ENCODE peak calls at places on chromosomes 1 and 21, in four cellular contexts. One of them, this sample, is unnamed.

GRCh38 chr1:222413436-222413835 is 134.5 kb downstream of the HHIPL2 start:
- DNase-seq in BJ: peak
- DNase-seq in cardiac muscle cell: no peak
- DNase-seq in endothelial cell of umbilical vein: no peak
- DNase-seq in this sample: no peak

GRCh38 chr1:9850442-9851162 is 26.8 kb upstream of the CLSTN1 start:
- DNase-seq in BJ: no peak
- DNase-seq in cardiac muscle cell: no peak
- DNase-seq in endothelial cell of umbilical vein: no peak
- DNase-seq in this sample: no peak

GRCh38 chr1:67285780-67286488 is 21.7 kb upstream of the IL12RB2 start:
- DNase-seq in BJ: no peak
- DNase-seq in cardiac muscle cell: no peak
- DNase-seq in endothelial cell of umbilical vein: peak
- DNase-seq in this sample: no peak

GRCh38 chr1:84247425-84248220 is 53.9 kb upstream of the SAMD13 start:
- DNase-seq in BJ: no peak
- DNase-seq in cardiac muscle cell: peak
- DNase-seq in endothelial cell of umbilical vein: no peak
- DNase-seq in this sample: no peak

GRCh38 chr1:57494679-57495078 is 70.8 kb upstream of the DAB1 start:
- DNase-seq in BJ: no peak
- DNase-seq in cardiac muscle cell: no peak
- DNase-seq in endothelial cell of umbilical vein: no peak
- DNase-seq in this sample: no peak

GRCh38 chr1:44787506-44787905 is 464 bp downstream of the BEST4 start:
- DNase-seq in BJ: no peak
- DNase-seq in cardiac muscle cell: no peak
- DNase-seq in endothelial cell of umbilical vein: no peak
- DNase-seq in this sample: no peak

GRCh38 chr1:54995013-54995760 is 3.5 kb upstream of the BSND start:
- DNase-seq in BJ: no peak
- DNase-seq in cardiac muscle cell: no peak
- DNase-seq in endothelial cell of umbilical vein: no peak
- DNase-seq in this sample: no peak

GRCh38 chr1:118266436-118266835 is 81.4 kb upstream of the SPAG17 start:
- DNase-seq in BJ: no peak
- DNase-seq in cardiac muscle cell: no peak
- DNase-seq in endothelial cell of umbilical vein: no peak
- DNase-seq in this sample: no peak

GRCh38 chr1:35748326-35748725 is 21.5 kb downstream of the CLSPN start:
- DNase-seq in BJ: no peak
- DNase-seq in cardiac muscle cell: no peak
- DNase-seq in endothelial cell of umbilical vein: no peak
- DNase-seq in this sample: no peak

GRCh38 chr1:163093579-163093978 is 24.4 kb downstream of the RGS4 start:
- DNase-seq in BJ: no peak
- DNase-seq in cardiac muscle cell: no peak
- DNase-seq in endothelial cell of umbilical vein: no peak
- DNase-seq in this sample: no peak

GRCh38 chr1:243234978-243235657 is 20.0 kb downstream of the CEP170 start:
- DNase-seq in BJ: no peak
- DNase-seq in cardiac muscle cell: peak
- DNase-seq in endothelial cell of umbilical vein: peak
- DNase-seq in this sample: no peak

GRCh38 chr1:5509664-5510452 is 482.4 kb downstream of the NPHP4 start:
- DNase-seq in BJ: no peak
- DNase-seq in cardiac muscle cell: peak
- DNase-seq in endothelial cell of umbilical vein: peak
- DNase-seq in this sample: peak

GRCh38 chr1:222095606-222096475 is 354.0 kb upstream of the DUSP10 start:
- DNase-seq in BJ: no peak
- DNase-seq in cardiac muscle cell: peak
- DNase-seq in endothelial cell of umbilical vein: peak
- DNase-seq in this sample: no peak

GRCh38 chr1:185860876-185861275 is 126.7 kb downstream of the HMCN1 start:
- DNase-seq in BJ: no peak
- DNase-seq in cardiac muscle cell: no peak
- DNase-seq in endothelial cell of umbilical vein: no peak
- DNase-seq in this sample: no peak

GRCh38 chr21:44736291-44737004 is 25.1 kb upstream of the TSPEAR start:
- DNase-seq in BJ: no peak
- DNase-seq in cardiac muscle cell: no peak
- DNase-seq in endothelial cell of umbilical vein: no peak
- DNase-seq in this sample: no peak

GRCh38 chr1:4599951-4600481 is 54.4 kb upstream of the AJAP1 start:
- DNase-seq in BJ: no peak
- DNase-seq in cardiac muscle cell: no peak
- DNase-seq in endothelial cell of umbilical vein: no peak
- DNase-seq in this sample: no peak

GRCh38 chr1:179369751-179370341 is 4.1 kb downstream of the AXDND1 start:
- DNase-seq in BJ: no peak
- DNase-seq in cardiac muscle cell: peak
- DNase-seq in endothelial cell of umbilical vein: peak
- DNase-seq in this sample: peak

GRCh38 chr1:23718482-23718881 is 24.8 kb upstream of the ELOA start:
- DNase-seq in BJ: no peak
- DNase-seq in cardiac muscle cell: peak
- DNase-seq in endothelial cell of umbilical vein: peak
- DNase-seq in this sample: no peak

GRCh38 chr1:110462964-110463363 is 12.0 kb downstream of the PROK1 start:
- DNase-seq in BJ: no peak
- DNase-seq in cardiac muscle cell: peak
- DNase-seq in endothelial cell of umbilical vein: no peak
- DNase-seq in this sample: no peak

GRCh38 chr1:35929730-35930592 is 944 bp upstream of the AGO3 start:
- DNase-seq in BJ: no peak
- DNase-seq in cardiac muscle cell: peak
- DNase-seq in endothelial cell of umbilical vein: no peak
- DNase-seq in this sample: no peak

GRCh38 chr1:10726355-10726754 is 70.1 kb downstream of the CASZ1 start:
- DNase-seq in BJ: no peak
- DNase-seq in cardiac muscle cell: no peak
- DNase-seq in endothelial cell of umbilical vein: no peak
- DNase-seq in this sample: no peak

GRCh38 chr1:9891207-9891606 is 18.9 kb downstream of the CTNNBIP1 start:
- DNase-seq in BJ: no peak
- DNase-seq in cardiac muscle cell: no peak
- DNase-seq in endothelial cell of umbilical vein: peak
- DNase-seq in this sample: no peak

GRCh38 chr21:34935868-34936267 is 113.2 kb downstream of the RUNX1 start:
- DNase-seq in BJ: no peak
- DNase-seq in cardiac muscle cell: no peak
- DNase-seq in endothelial cell of umbilical vein: no peak
- DNase-seq in this sample: no peak

GRCh38 chr1:41882068-41882477 is 36.6 kb downstream of the HIVEP3 start:
- DNase-seq in BJ: no peak
- DNase-seq in cardiac muscle cell: no peak
- DNase-seq in endothelial cell of umbilical vein: no peak
- DNase-seq in this sample: no peak

GRCh38 chr21:37166733-37167132 is 93.7 kb downstream of the TTC3 start:
- DNase-seq in BJ: no peak
- DNase-seq in cardiac muscle cell: peak
- DNase-seq in endothelial cell of umbilical vein: peak
- DNase-seq in this sample: no peak

GRCh38 chr1:54392401-54392800 is 13.8 kb downstream of the SSBP3 start:
- DNase-seq in BJ: no peak
- DNase-seq in cardiac muscle cell: no peak
- DNase-seq in endothelial cell of umbilical vein: no peak
- DNase-seq in this sample: no peak

GRCh38 chr1:87176514-87176913 is 152.2 kb upstream of the LMO4 start:
- DNase-seq in BJ: no peak
- DNase-seq in cardiac muscle cell: no peak
- DNase-seq in endothelial cell of umbilical vein: no peak
- DNase-seq in this sample: no peak

GRCh38 chr1:205582471-205583291 is 49.1 kb downstream of the ELK4 start:
- DNase-seq in BJ: no peak
- DNase-seq in cardiac muscle cell: no peak
- DNase-seq in endothelial cell of umbilical vein: peak
- DNase-seq in this sample: no peak

GRCh38 chr1:24503003-24503751 is 541 bp downstream of the RCAN3 start:
- DNase-seq in BJ: no peak
- DNase-seq in cardiac muscle cell: no peak
- DNase-seq in endothelial cell of umbilical vein: no peak
- DNase-seq in this sample: no peak

GRCh38 chr1:176888471-176889032 is 276.0 kb downstream of the ASTN1 start:
- DNase-seq in BJ: no peak
- DNase-seq in cardiac muscle cell: no peak
- DNase-seq in endothelial cell of umbilical vein: no peak
- DNase-seq in this sample: no peak

GRCh38 chr1:39522661-39523567 is 31.5 kb downstream of the BMP8A start:
- DNase-seq in BJ: no peak
- DNase-seq in cardiac muscle cell: no peak
- DNase-seq in endothelial cell of umbilical vein: no peak
- DNase-seq in this sample: no peak

GRCh38 chr1:218384576-218384975 is 39.4 kb downstream of the TGFB2 start:
- DNase-seq in BJ: no peak
- DNase-seq in cardiac muscle cell: peak
- DNase-seq in endothelial cell of umbilical vein: peak
- DNase-seq in this sample: no peak

DNA sequence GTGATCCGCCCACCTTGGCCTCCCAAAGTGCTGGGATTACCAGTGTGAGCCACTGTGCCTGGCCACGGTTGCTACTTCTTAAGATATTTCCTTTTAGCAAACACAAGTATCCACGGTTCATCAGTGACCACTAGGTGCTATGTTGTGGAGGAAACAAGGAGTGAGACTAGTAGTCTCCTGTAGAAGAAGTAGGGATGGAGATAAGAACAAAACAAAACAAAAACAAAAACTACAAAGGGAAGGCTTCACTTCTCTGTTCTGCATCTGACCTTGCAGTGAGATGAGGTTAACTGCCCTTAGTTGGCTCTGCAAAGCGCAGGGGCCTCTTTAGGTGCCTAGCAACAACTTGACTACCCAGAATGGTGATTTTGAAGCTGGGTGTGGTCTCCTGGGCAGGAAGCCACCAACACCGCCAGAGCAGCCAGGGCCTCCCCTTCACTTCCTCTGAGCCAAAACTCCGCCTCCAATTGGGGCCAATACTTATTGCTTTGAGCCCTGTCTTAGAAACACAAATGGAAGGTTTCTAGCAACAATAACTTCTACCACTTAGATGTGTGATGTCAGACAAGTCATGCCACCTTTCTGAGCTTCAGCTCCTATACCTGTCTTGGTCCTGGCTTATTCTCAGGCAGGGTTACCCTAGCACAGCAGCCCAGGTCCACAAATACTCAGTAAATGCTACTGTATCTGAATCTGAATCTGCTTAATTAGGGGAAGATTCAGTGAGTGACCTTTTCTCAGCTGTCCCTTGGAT is 12.7 kb upstream of the CDC42 start:
- DNase-seq in BJ: no peak
- DNase-seq in cardiac muscle cell: peak
- DNase-seq in endothelial cell of umbilical vein: peak
- DNase-seq in this sample: no peak
- TF ChIP-seq CTCF in BJ: peak
- TF ChIP-seq CTCF in cardiac muscle cell: no peak
- TF ChIP-seq CTCF in endothelial cell of umbilical vein: no peak
- TF ChIP-seq CTCF in this sample: no peak

GRCh38 chr1:65722461-65722860 is 70.2 kb upstream of the PDE4B start:
- DNase-seq in BJ: no peak
- DNase-seq in cardiac muscle cell: no peak
- DNase-seq in endothelial cell of umbilical vein: no peak
- DNase-seq in this sample: no peak

GRCh38 chr1:65719391-65719790 is 73.3 kb upstream of the PDE4B start:
- DNase-seq in BJ: no peak
- DNase-seq in cardiac muscle cell: no peak
- DNase-seq in endothelial cell of umbilical vein: no peak
- DNase-seq in this sample: no peak

DNA sequence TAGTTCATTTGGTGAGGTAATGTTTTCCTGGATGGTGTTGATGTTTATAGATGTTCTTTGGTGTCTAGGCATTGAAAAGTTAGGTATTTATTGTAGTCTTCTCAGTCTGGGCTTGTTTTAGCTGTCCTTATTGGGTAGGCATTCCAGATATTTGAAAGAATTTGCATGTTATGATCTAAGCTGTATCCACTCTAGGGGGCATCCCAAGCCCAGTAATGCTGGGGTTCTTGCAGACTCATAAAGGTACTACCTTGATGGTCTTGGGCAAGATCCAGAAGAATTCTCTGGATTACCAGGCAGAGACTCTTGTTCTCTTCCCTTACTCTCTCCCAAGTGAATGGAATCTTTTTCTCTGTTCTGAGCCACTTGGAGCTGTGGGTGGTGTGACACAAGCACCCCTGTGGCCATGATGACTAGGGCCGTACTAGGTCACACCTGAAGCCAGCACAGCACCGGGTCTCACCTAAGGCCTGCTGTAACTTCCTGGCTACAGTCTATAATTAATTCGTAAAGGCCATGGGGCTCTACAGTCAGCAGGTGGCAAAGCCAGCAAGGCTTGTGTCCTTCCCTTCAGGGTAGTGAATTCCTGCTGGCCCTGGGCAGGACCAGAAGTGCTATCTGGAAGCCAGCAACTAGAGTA is 74.8 kb upstream of the PDE4B start:
- DNase-seq in BJ: peak
- DNase-seq in cardiac muscle cell: peak
- DNase-seq in endothelial cell of umbilical vein: peak
- DNase-seq in this sample: peak
- TF ChIP-seq CTCF in BJ: peak
- TF ChIP-seq CTCF in cardiac muscle cell: peak
- TF ChIP-seq CTCF in endothelial cell of umbilical vein: peak
- TF ChIP-seq CTCF in this sample: peak

GRCh38 chr1:226309398-226310122 is 596 bp upstream of the LIN9 start:
- DNase-seq in BJ: no peak
- DNase-seq in cardiac muscle cell: peak
- DNase-seq in endothelial cell of umbilical vein: no peak
- DNase-seq in this sample: no peak
- TF ChIP-seq CTCF in BJ: peak
- TF ChIP-seq CTCF in cardiac muscle cell: no peak
- TF ChIP-seq CTCF in endothelial cell of umbilical vein: no peak
- TF ChIP-seq CTCF in this sample: no peak

GRCh38 chr21:14376854-14377253 is 6.1 kb downstream of the HSPA13 start:
- DNase-seq in BJ: no peak
- DNase-seq in cardiac muscle cell: no peak
- DNase-seq in endothelial cell of umbilical vein: no peak
- DNase-seq in this sample: no peak
- TF ChIP-seq CTCF in BJ: no peak
- TF ChIP-seq CTCF in cardiac muscle cell: no peak
- TF ChIP-seq CTCF in endothelial cell of umbilical vein: no peak
- TF ChIP-seq CTCF in this sample: no peak